ENCODE peak calls at places on chromosomes 16 and 17, in eight cellular contexts. Q is NCI-H524; O is omental fat pad; R is HTR-8/SVneo; P is GM12864; I is tibial nerve; W is stimulated activated CD8-positive, alpha-beta memory T cell treated with anti-CD3 and anti-CD28 coated beads, Interleukin-4, amount 100 ng/mL, for 24 hours; Z is uterus. K is an unnamed sample.

GRCh38 chr16:71352963-71353460 is 5.5 kb upstream of the CALB2 start:
- DNase-seq in Q (no peak), O (no peak), R (no peak), P (no peak), I (no peak), W (no peak), Z (no peak), K (no peak)

GRCh38 chr17:40303706-40304450 is 5.1 kb upstream of the RARA start:
- DNase-seq in Q (no peak), O (no peak), R (no peak), P (no peak), I (no peak), W (no peak), Z (peak), K (no peak)

GRCh38 chr17:73030995-73031394 is 61.5 kb downstream of the SLC39A11 start:
- DNase-seq in Q (peak), O (no peak), R (no peak), P (no peak), I (no peak), W (no peak), Z (no peak), K (no peak)

GRCh38 chr17:75758131-75758905 is 6.7 kb downstream of the GALK1 start:
- DNase-seq in Q (no peak), O (no peak), R (no peak), P (no peak), I (no peak), W (no peak), Z (no peak), K (no peak)

GRCh38 chr16:77763994-77764393 is 24.4 kb upstream of the VAT1L start:
- DNase-seq in Q (no peak), O (no peak), R (no peak), P (no peak), I (no peak), W (no peak), Z (no peak), K (no peak)

GRCh38 chr17:12977008-12977751 is 40.6 kb downstream of the ELAC2 start:
- DNase-seq in Q (no peak), O (no peak), R (no peak), P (no peak), I (no peak), W (no peak), Z (no peak), K (no peak)

GRCh38 chr16:55567382-55567781 is 898 bp downstream of the CAPNS2 start:
- DNase-seq in Q (no peak), O (no peak), R (no peak), P (no peak), I (no peak), W (no peak), Z (no peak), K (no peak)

GRCh38 chr16:4298761-4299522 is 16.9 kb upstream of the GLIS2 start:
- DNase-seq in Q (peak), O (peak), R (peak), P (no peak), I (no peak), W (no peak), Z (peak), K (no peak)

GRCh38 chr17:64256913-64257807 is 5.9 kb downstream of the TEX2 start:
- DNase-seq in Q (no peak), O (no peak), R (no peak), P (no peak), I (no peak), W (no peak), Z (no peak), K (no peak)

GRCh38 chr16:87789437-87790277 is 23.9 kb upstream of the KLHDC4 start:
- DNase-seq in Q (no peak), O (no peak), R (peak), P (no peak), I (no peak), W (no peak), Z (no peak), K (no peak)

GRCh38 chr16:50889276-50889675 is 147.4 kb downstream of the CYLD start:
- DNase-seq in Q (no peak), O (no peak), R (no peak), P (no peak), I (no peak), W (no peak), Z (no peak), K (no peak)

GRCh38 chr16:19115148-19116021 is 1.6 kb downstream of the ITPRIPL2 start:
- DNase-seq in Q (no peak), O (no peak), R (no peak), P (no peak), I (no peak), W (no peak), Z (no peak), K (no peak)

GRCh38 chr16:53848277-53848942 is 144.5 kb downstream of the FTO start:
- DNase-seq in Q (no peak), O (no peak), R (no peak), P (no peak), I (no peak), W (no peak), Z (no peak), K (no peak)

GRCh38 chr16:74186589-74186988 is 110.0 kb upstream of the PSMD7 start:
- DNase-seq in Q (peak), O (no peak), R (no peak), P (no peak), I (no peak), W (no peak), Z (no peak), K (no peak)

GRCh38 chr16:70380205-70380918 is 33.7 kb downstream of the DDX19A start:
- DNase-seq in Q (no peak), O (no peak), R (peak), P (no peak), I (no peak), W (peak), Z (peak), K (peak)

GRCh38 chr17:61279476-61280145 is 120.0 kb upstream of the TBX2 start:
- DNase-seq in Q (no peak), O (no peak), R (no peak), P (no peak), I (no peak), W (no peak), Z (no peak), K (no peak)

GRCh38 chr16:3182608-3183444 is 5.2 kb upstream of the OR1F1 start:
- DNase-seq in Q (peak), O (no peak), R (no peak), P (no peak), I (no peak), W (no peak), Z (no peak), K (peak)

GRCh38 chr17:82931696-82932060 is 91.9 kb upstream of the ZNF750 start:
- DNase-seq in Q (no peak), O (peak), R (no peak), P (no peak), I (peak), W (no peak), Z (peak), K (no peak)

GRCh38 chr16:69171325-69172095 is 15.5 kb upstream of the SNTB2 start:
- DNase-seq in Q (no peak), O (no peak), R (no peak), P (no peak), I (no peak), W (no peak), Z (no peak), K (no peak)

GRCh38 chr17:71163121-71163812 is 957.6 kb upstream of the SOX9 start:
- DNase-seq in Q (no peak), O (no peak), R (no peak), P (no peak), I (no peak), W (no peak), Z (no peak), K (no peak)

GRCh38 chr17:38448208-38448776 is 20.0 kb downstream of the ARHGAP23 start:
- DNase-seq in Q (no peak), O (no peak), R (no peak), P (no peak), I (no peak), W (no peak), Z (no peak), K (no peak)

GRCh38 chr16:56743840-56744239 is 13.9 kb downstream of the NUP93 start:
- DNase-seq in Q (no peak), O (no peak), R (peak), P (no peak), I (no peak), W (no peak), Z (peak), K (no peak)

GRCh38 chr16:57394444-57394843 is 10.1 kb upstream of the CCL17 start:
- DNase-seq in Q (no peak), O (no peak), R (no peak), P (no peak), I (no peak), W (no peak), Z (no peak), K (no peak)

GRCh38 chr16:69408451-69408850 is 16.0 kb upstream of the CYB5B start:
- DNase-seq in Q (no peak), O (no peak), R (no peak), P (no peak), I (no peak), W (no peak), Z (peak), K (no peak)

GRCh38 chr16:51994597-51994996 is 552.3 kb downstream of the TOX3 start:
- DNase-seq in Q (no peak), O (no peak), R (no peak), P (no peak), I (no peak), W (no peak), Z (no peak), K (no peak)

GRCh38 chr17:81058263-81058871 is 23.4 kb downstream of the BAIAP2 start:
- DNase-seq in Q (no peak), O (no peak), R (no peak), P (no peak), I (no peak), W (no peak), Z (no peak), K (no peak)